ENCODE peak calls at places on chromosomes 6 and 20, in five cellular contexts. T is stomach, U is psoas muscle, C is mesenchymal stem cell, N is ovary. W is an unnamed sample.

GRCh38 chr6:151448623-151449022 is 3.3 kb downstream of the RMND1 start:
- DNase-seq in N (no peak), C (no peak), U (no peak), T (no peak), W (no peak)

GRCh38 chr6:117411474-117411873 is 14.3 kb downstream of the ROS1 start:
- DNase-seq in T (no peak), C (no peak), N (no peak), U (no peak), W (no peak)

GRCh38 chr6:52361945-52362442 is at the start of gene PAQR8:
- DNase-seq in U (peak; percentile 80), C (peak; percentile 61), N (peak; percentile 83), T (peak; percentile 74), W (peak; percentile 87)

GRCh38 chr20:46544576-46544975 is 5.9 kb downstream of the OCSTAMP start:
- DNase-seq in N (no peak), C (no peak), U (no peak), T (no peak), W (no peak)

GRCh38 chr6:69894578-69895347 is 28.4 kb downstream of the COL19A1 start:
- DNase-seq in N (no peak), T (no peak), C (peak; percentile 92), U (no peak), W (no peak)

GRCh38 chr6:7172605-7173185 is 64.9 kb downstream of the RREB1 start:
- DNase-seq in N (no peak), T (no peak), U (peak; percentile 64), C (no peak), W (no peak)

GRCh38 chr20:34390769-34391447 is 27.8 kb downstream of the ITCH start:
- DNase-seq in U (peak; percentile 82), T (peak; percentile 63), N (no peak), C (peak; percentile 83), W (no peak)

GRCh38 chr6:131290955-131291354 is 155.7 kb downstream of the AKAP7 start:
- DNase-seq in N (no peak), T (no peak), U (no peak), C (no peak), W (no peak)

GRCh38 chr6:139644821-139645220 is 270.4 kb upstream of the CITED2 start:
- DNase-seq in T (no peak), C (peak; percentile 29), U (no peak), N (no peak), W (no peak)

GRCh38 chr20:8438748-8439147 is 306.7 kb downstream of the PLCB1 start:
- DNase-seq in C (no peak), U (no peak), T (no peak), N (no peak), W (no peak)

GRCh38 chr6:41408982-41409381 is 73.6 kb downstream of the NCR2 start:
- DNase-seq in N (no peak), U (no peak), T (no peak), C (no peak), W (no peak)

GRCh38 chr20:19815553-19815991 is 57.5 kb downstream of the RIN2 start:
- DNase-seq in U (peak; percentile 62), T (no peak), C (peak; percentile 98), N (no peak), W (peak; percentile 60)

GRCh38 chr20:62832212-62832922 is 15.5 kb downstream of the COL9A3 start:
- DNase-seq in U (peak; percentile 57), C (no peak), T (peak; percentile 81), N (peak; percentile 48), W (peak; percentile 31)

GRCh38 chr6:44224154-44224977 is 971 bp downstream of the SLC29A1 start:
- DNase-seq in N (peak; percentile 41), T (no peak), U (no peak), C (no peak), W (no peak)

GRCh38 chr6:159973406-159973805 is 4.5 kb downstream of the IGF2R start:
- DNase-seq in T (no peak), C (no peak), U (no peak), N (no peak), W (no peak)

GRCh38 chr6:34556493-34556892 is 364 bp upstream of the SPDEF start:
- DNase-seq in N (no peak), C (no peak), U (no peak), T (no peak), W (no peak)

GRCh38 chr20:36399147-36399968 is 93.2 kb downstream of the DLGAP4 start:
- DNase-seq in U (no peak), T (peak; percentile 33), N (no peak), C (peak; percentile 26), W (no peak)

GRCh38 chr6:90238663-90239542 is 57.7 kb downstream of the BACH2 start:
- DNase-seq in C (no peak), U (no peak), T (no peak), N (no peak), W (no peak)

GRCh38 chr6:151701820-151702562 is 105.5 kb upstream of the ESR1 start:
- DNase-seq in T (no peak), N (no peak), U (no peak), C (no peak), W (no peak)

GRCh38 chr6:81451787-81452186 is 300.7 kb downstream of the TENT5A start:
- DNase-seq in U (no peak), C (peak; percentile 93), T (no peak), N (no peak), W (no peak)

GRCh38 chr20:52193133-52193532 is 1.6 kb upstream of the ZFP64 start:
- DNase-seq in N (no peak), T (no peak), C (no peak), U (no peak), W (no peak)

GRCh38 chr6:3312604-3313167 is 53.9 kb downstream of the PSMG4 start:
- DNase-seq in C (no peak), U (no peak), N (no peak), T (no peak), W (no peak)

GRCh38 chr20:62816879-62817873 is at the start of gene COL9A3:
- DNase-seq in N (no peak), U (no peak), C (no peak), T (no peak), W (no peak)

GRCh38 chr20:23361108-23361650 is 803 bp upstream of the GZF1 start:
- DNase-seq in C (peak; percentile 78), U (no peak), N (no peak), T (no peak), W (no peak)

DNA sequence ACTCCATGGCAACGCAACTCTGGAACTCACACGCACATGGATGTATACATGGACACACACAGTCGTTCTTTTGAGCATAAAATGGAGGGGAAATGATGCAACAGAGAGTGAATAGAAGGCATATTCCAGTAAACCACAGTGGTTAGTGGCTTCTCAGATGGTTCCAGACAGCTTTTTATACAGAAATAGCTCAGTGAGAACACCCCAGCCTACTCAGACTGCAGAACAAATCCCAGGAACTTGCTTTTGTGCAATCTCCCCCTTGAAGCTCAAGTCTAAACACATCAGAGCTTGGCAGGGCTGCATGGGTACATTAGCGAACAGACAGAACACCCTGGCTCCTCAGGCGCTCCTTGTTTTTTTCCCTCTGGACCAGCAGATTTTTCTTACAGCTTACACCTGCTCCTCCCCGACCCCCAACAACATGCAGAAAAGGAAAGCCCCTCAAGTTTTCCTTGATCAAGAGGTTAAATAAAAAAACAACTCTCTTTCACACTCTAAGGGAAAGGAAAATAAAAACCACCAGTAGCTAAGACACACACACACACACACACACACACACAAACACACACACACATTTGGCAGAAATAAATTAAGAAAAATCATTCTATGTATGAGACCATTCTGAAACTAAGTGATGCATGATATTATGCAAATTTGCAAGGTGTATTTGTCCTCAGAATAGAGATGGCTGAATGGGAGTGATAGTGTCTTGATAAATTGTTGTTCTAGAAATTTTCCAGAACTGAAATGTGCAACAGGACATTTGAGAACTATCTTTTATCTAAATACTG is 51.2 kb upstream of the RANBP9 start:
- DNase-seq in T (no peak), C (peak; percentile 97), U (no peak), N (no peak), W (no peak)
- H3K27ac ChIP-seq in T (peak overlapping the region; percentile 45), C (no peak overlapping the region), U (no peak overlapping the region), N (no peak overlapping the region), W (no peak overlapping the region)

GRCh38 chr6:4844108-4844507 is 67.9 kb downstream of the CDYL start:
- DNase-seq in N (no peak), U (no peak), T (no peak), C (no peak), W (no peak)
- H3K9me3 ChIP-seq in N (no peaks in the 10 kb centered on the region), U (peaks cover 39% of the 10 kb centered on the region), T (peaks cover 25% of the 10 kb centered on the region), C (peaks cover 40% of the 10 kb centered on the region), W (peaks cover 42% of the 10 kb centered on the region)

DNA sequence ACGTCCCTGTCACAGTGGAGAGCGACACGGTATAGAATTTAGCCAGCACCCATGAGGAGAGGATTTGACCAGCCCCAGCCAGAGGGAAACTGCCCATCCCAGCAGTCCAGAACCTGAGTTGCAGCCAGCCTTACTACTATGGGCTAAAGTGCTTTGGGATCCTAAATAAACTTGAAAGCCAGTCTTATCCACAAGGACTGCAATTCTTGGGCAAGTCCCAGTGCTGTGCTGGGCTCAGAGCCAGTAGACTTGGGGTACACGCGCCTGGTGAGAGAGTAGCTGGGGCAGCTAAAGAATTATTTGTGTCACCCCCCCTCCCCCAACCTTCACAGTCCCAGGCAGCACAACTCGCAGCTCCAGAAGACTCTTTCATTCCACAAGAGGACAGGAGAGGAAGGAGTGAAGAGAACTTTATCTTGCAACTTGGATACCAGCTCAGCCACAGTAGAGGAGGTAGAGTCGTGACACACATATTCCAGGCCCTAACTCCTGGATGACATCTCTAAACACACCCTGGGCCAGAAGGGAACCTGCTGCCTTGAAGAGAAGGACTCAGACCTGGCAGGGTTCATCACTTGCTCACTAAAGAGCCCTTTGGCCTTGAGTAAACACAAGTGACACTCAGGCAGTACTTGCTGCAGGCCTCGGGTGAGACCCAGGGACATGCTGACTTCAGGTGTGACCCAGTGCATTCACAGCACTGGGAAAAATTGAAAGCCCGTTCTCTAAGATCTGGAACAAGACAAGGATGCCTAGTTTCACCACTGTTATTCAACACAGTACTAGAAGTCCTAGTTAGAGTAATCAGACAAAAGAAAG is 100.3 kb downstream of the REV3L start:
- DNase-seq in U (no peak), T (no peak), C (no peak), N (no peak), W (no peak)
- H3K27ac ChIP-seq in U (no peak overlapping the region), T (no peak overlapping the region), C (no peak overlapping the region), N (no peak overlapping the region), W (no peak overlapping the region)

DNA sequence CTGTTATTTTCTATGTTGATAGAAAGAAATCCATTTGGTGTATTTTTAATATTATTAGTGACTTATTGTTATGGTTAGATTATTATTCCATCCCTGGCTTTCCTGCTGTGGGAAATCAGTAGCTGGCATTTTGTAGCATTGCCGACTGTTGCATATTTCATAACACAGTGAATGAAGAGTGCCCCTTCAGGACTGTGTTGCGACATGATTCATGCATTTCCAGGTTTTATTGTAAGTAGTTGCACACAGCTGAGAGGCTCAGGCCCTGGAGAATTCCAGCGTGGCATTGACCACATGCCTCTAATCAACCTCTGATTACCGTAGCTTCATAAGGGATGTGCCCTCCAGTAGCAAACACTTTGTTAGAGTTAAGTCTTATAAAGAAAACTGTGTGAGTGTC is 263.9 kb downstream of the FARS2 start:
- DNase-seq in C (peak; percentile 62), U (no peak), N (no peak), T (no peak), W (no peak)
- H3K9me3 ChIP-seq in C (no peaks in the 10 kb centered on the region), U (no peaks in the 10 kb centered on the region), N (no peaks in the 10 kb centered on the region), T (no peaks in the 10 kb centered on the region), W (no peaks in the 10 kb centered on the region)